ENCODE peak calls at places on chromosomes 11 and 22, in eight cellular contexts. One of them, this sample, is unnamed.
A peak's percentile ranks its signal among the peaks of the same experiment; 100 is the strongest.

GRCh38 chr22:49233507-49234100 is 594.1 kb downstream of the BRD1 start:
- DNase-seq in CD8-positive, alpha-beta memory T cell: no peak
- DNase-seq in dorsolateral prefrontal cortex: no peak
- DNase-seq in heart right ventricle: no peak
- DNase-seq in tibial artery: peak; percentile 33
- DNase-seq in cardiac muscle cell: no peak
- DNase-seq in MM.1S: no peak
- DNase-seq in small intestine: no peak
- DNase-seq in this sample: no peak

GRCh38 chr11:61574611-61575010 is 6.3 kb downstream of the SYT7 start:
- DNase-seq in cardiac muscle cell: no peak
- DNase-seq in small intestine: no peak
- DNase-seq in CD8-positive, alpha-beta memory T cell: no peak
- DNase-seq in dorsolateral prefrontal cortex: peak; percentile 71
- DNase-seq in tibial artery: no peak
- DNase-seq in MM.1S: no peak
- DNase-seq in heart right ventricle: no peak
- DNase-seq in this sample: no peak

GRCh38 chr11:65183201-65183891 is 1.6 kb downstream of the CAPN1 start:
- DNase-seq in dorsolateral prefrontal cortex: peak; percentile 9
- DNase-seq in tibial artery: no peak
- DNase-seq in cardiac muscle cell: no peak
- DNase-seq in small intestine: peak; percentile 49
- DNase-seq in MM.1S: no peak
- DNase-seq in heart right ventricle: no peak
- DNase-seq in CD8-positive, alpha-beta memory T cell: no peak
- DNase-seq in this sample: no peak

GRCh38 chr11:120172054-120172881 is 34.4 kb upstream of the TRIM29 start:
- DNase-seq in tibial artery: peak; percentile 71
- DNase-seq in CD8-positive, alpha-beta memory T cell: peak; percentile 7
- DNase-seq in cardiac muscle cell: peak; percentile 76
- DNase-seq in MM.1S: peak; percentile 51
- DNase-seq in small intestine: peak; percentile 76
- DNase-seq in dorsolateral prefrontal cortex: no peak
- DNase-seq in heart right ventricle: peak; percentile 64
- DNase-seq in this sample: no peak

GRCh38 chr22:50071432-50072166 is 13.5 kb upstream of the TTLL8 start:
- DNase-seq in heart right ventricle: no peak
- DNase-seq in CD8-positive, alpha-beta memory T cell: no peak
- DNase-seq in cardiac muscle cell: no peak
- DNase-seq in dorsolateral prefrontal cortex: no peak
- DNase-seq in tibial artery: no peak
- DNase-seq in small intestine: no peak
- DNase-seq in MM.1S: no peak
- DNase-seq in this sample: no peak

GRCh38 chr11:131658952-131659351 is 288.5 kb downstream of the NTM start:
- DNase-seq in small intestine: no peak
- DNase-seq in tibial artery: no peak
- DNase-seq in CD8-positive, alpha-beta memory T cell: no peak
- DNase-seq in heart right ventricle: no peak
- DNase-seq in dorsolateral prefrontal cortex: no peak
- DNase-seq in MM.1S: no peak
- DNase-seq in cardiac muscle cell: no peak
- DNase-seq in this sample: no peak

GRCh38 chr11:4453118-4453517 is 4.0 kb downstream of the OR52K2 start:
- DNase-seq in dorsolateral prefrontal cortex: no peak
- DNase-seq in tibial artery: no peak
- DNase-seq in CD8-positive, alpha-beta memory T cell: no peak
- DNase-seq in heart right ventricle: no peak
- DNase-seq in small intestine: no peak
- DNase-seq in cardiac muscle cell: no peak
- DNase-seq in MM.1S: no peak
- DNase-seq in this sample: no peak

GRCh38 chr11:35893796-35894475 is 49.9 kb upstream of the LDLRAD3 start:
- DNase-seq in CD8-positive, alpha-beta memory T cell: no peak
- DNase-seq in dorsolateral prefrontal cortex: no peak
- DNase-seq in cardiac muscle cell: peak; percentile 34
- DNase-seq in heart right ventricle: no peak
- DNase-seq in tibial artery: no peak
- DNase-seq in MM.1S: no peak
- DNase-seq in small intestine: peak; percentile 78
- DNase-seq in this sample: no peak

GRCh38 chr11:1017269-1018005 is 19.1 kb downstream of the MUC6 start:
- DNase-seq in heart right ventricle: no peak
- DNase-seq in MM.1S: no peak
- DNase-seq in CD8-positive, alpha-beta memory T cell: no peak
- DNase-seq in tibial artery: peak; percentile 78
- DNase-seq in dorsolateral prefrontal cortex: no peak
- DNase-seq in cardiac muscle cell: no peak
- DNase-seq in small intestine: peak; percentile 4
- DNase-seq in this sample: no peak

GRCh38 chr11:116786360-116786759 is 1.5 kb downstream of the ZPR1 start:
- DNase-seq in tibial artery: no peak
- DNase-seq in heart right ventricle: no peak
- DNase-seq in MM.1S: no peak
- DNase-seq in small intestine: no peak
- DNase-seq in dorsolateral prefrontal cortex: no peak
- DNase-seq in cardiac muscle cell: no peak
- DNase-seq in CD8-positive, alpha-beta memory T cell: no peak
- DNase-seq in this sample: no peak

GRCh38 chr11:121207485-121208115 is 85.0 kb upstream of the SC5D start:
- DNase-seq in dorsolateral prefrontal cortex: no peak
- DNase-seq in CD8-positive, alpha-beta memory T cell: no peak
- DNase-seq in small intestine: no peak
- DNase-seq in tibial artery: no peak
- DNase-seq in heart right ventricle: no peak
- DNase-seq in cardiac muscle cell: no peak
- DNase-seq in MM.1S: no peak
- DNase-seq in this sample: no peak

GRCh38 chr22:41968601-41969000 is 642 bp upstream of the SEPTIN3 start:
- DNase-seq in heart right ventricle: no peak
- DNase-seq in small intestine: peak; percentile 69
- DNase-seq in MM.1S: no peak
- DNase-seq in dorsolateral prefrontal cortex: no peak
- DNase-seq in cardiac muscle cell: peak; percentile 42
- DNase-seq in tibial artery: no peak
- DNase-seq in CD8-positive, alpha-beta memory T cell: no peak
- DNase-seq in this sample: no peak

GRCh38 chr11:614583-615452 is 932 bp downstream of the IRF7 start:
- DNase-seq in dorsolateral prefrontal cortex: peak; percentile 59
- DNase-seq in tibial artery: peak; percentile 68
- DNase-seq in heart right ventricle: peak; percentile 59
- DNase-seq in CD8-positive, alpha-beta memory T cell: no peak
- DNase-seq in small intestine: peak; percentile 54
- DNase-seq in MM.1S: no peak
- DNase-seq in cardiac muscle cell: no peak
- DNase-seq in this sample: no peak

GRCh38 chr11:85718991-85719807 is 33.2 kb upstream of the CCDC89 start:
- DNase-seq in cardiac muscle cell: peak; percentile 92
- DNase-seq in dorsolateral prefrontal cortex: peak; percentile 42
- DNase-seq in heart right ventricle: peak; percentile 20
- DNase-seq in small intestine: no peak
- DNase-seq in MM.1S: no peak
- DNase-seq in tibial artery: peak; percentile 71
- DNase-seq in CD8-positive, alpha-beta memory T cell: no peak
- DNase-seq in this sample: peak; percentile 5

GRCh38 chr11:114354076-114354475 is 46.2 kb downstream of the C11orf71 start:
- DNase-seq in heart right ventricle: no peak
- DNase-seq in small intestine: no peak
- DNase-seq in MM.1S: no peak
- DNase-seq in dorsolateral prefrontal cortex: no peak
- DNase-seq in cardiac muscle cell: peak; percentile 83
- DNase-seq in CD8-positive, alpha-beta memory T cell: no peak
- DNase-seq in tibial artery: no peak
- DNase-seq in this sample: no peak

GRCh38 chr11:94183251-94183885 is 54.7 kb downstream of the PANX1 start:
- DNase-seq in CD8-positive, alpha-beta memory T cell: no peak
- DNase-seq in heart right ventricle: no peak
- DNase-seq in MM.1S: no peak
- DNase-seq in small intestine: no peak
- DNase-seq in dorsolateral prefrontal cortex: no peak
- DNase-seq in tibial artery: no peak
- DNase-seq in cardiac muscle cell: no peak
- DNase-seq in this sample: no peak

GRCh38 chr22:42493393-42493792 is 26.2 kb downstream of the RRP7A start:
- DNase-seq in dorsolateral prefrontal cortex: no peak
- DNase-seq in tibial artery: no peak
- DNase-seq in cardiac muscle cell: no peak
- DNase-seq in CD8-positive, alpha-beta memory T cell: no peak
- DNase-seq in MM.1S: no peak
- DNase-seq in small intestine: no peak
- DNase-seq in heart right ventricle: no peak
- DNase-seq in this sample: no peak

GRCh38 chr22:23779731-23780130 is 7.0 kb upstream of the SMARCB1 start:
- DNase-seq in small intestine: no peak
- DNase-seq in tibial artery: no peak
- DNase-seq in CD8-positive, alpha-beta memory T cell: no peak
- DNase-seq in dorsolateral prefrontal cortex: no peak
- DNase-seq in MM.1S: no peak
- DNase-seq in cardiac muscle cell: no peak
- DNase-seq in heart right ventricle: no peak
- DNase-seq in this sample: no peak

GRCh38 chr22:23780146-23780748 is 6.5 kb upstream of the SMARCB1 start:
- DNase-seq in heart right ventricle: no peak
- DNase-seq in dorsolateral prefrontal cortex: no peak
- DNase-seq in cardiac muscle cell: no peak
- DNase-seq in MM.1S: no peak
- DNase-seq in tibial artery: no peak
- DNase-seq in CD8-positive, alpha-beta memory T cell: no peak
- DNase-seq in small intestine: no peak
- DNase-seq in this sample: no peak

GRCh38 chr22:23781533-23781932 is 5.2 kb upstream of the SMARCB1 start:
- DNase-seq in cardiac muscle cell: no peak
- DNase-seq in tibial artery: no peak
- DNase-seq in CD8-positive, alpha-beta memory T cell: no peak
- DNase-seq in small intestine: no peak
- DNase-seq in MM.1S: no peak
- DNase-seq in dorsolateral prefrontal cortex: no peak
- DNase-seq in heart right ventricle: no peak
- DNase-seq in this sample: no peak

GRCh38 chr22:23782649-23783048 is 4.1 kb upstream of the SMARCB1 start:
- DNase-seq in dorsolateral prefrontal cortex: no peak
- DNase-seq in small intestine: no peak
- DNase-seq in cardiac muscle cell: no peak
- DNase-seq in CD8-positive, alpha-beta memory T cell: no peak
- DNase-seq in MM.1S: no peak
- DNase-seq in tibial artery: no peak
- DNase-seq in heart right ventricle: no peak
- DNase-seq in this sample: no peak

GRCh38 chr22:23781065-23781464 is 5.7 kb upstream of the SMARCB1 start:
- DNase-seq in cardiac muscle cell: no peak
- DNase-seq in tibial artery: no peak
- DNase-seq in small intestine: no peak
- DNase-seq in MM.1S: no peak
- DNase-seq in dorsolateral prefrontal cortex: no peak
- DNase-seq in CD8-positive, alpha-beta memory T cell: no peak
- DNase-seq in heart right ventricle: no peak
- DNase-seq in this sample: peak; percentile 89
- H3K27ac ChIP-seq in cardiac muscle cell: no peak overlapping the region
- H3K27ac ChIP-seq in tibial artery: no peak overlapping the region
- H3K27ac ChIP-seq in small intestine: no peak overlapping the region
- H3K27ac ChIP-seq in MM.1S: no peak overlapping the region
- H3K27ac ChIP-seq in dorsolateral prefrontal cortex: peak overlapping the region; percentile 51
- H3K27ac ChIP-seq in CD8-positive, alpha-beta memory T cell: no peak overlapping the region
- H3K27ac ChIP-seq in heart right ventricle: no peak overlapping the region
- H3K27ac ChIP-seq in this sample: peak overlapping the region; percentile 67

DNA sequence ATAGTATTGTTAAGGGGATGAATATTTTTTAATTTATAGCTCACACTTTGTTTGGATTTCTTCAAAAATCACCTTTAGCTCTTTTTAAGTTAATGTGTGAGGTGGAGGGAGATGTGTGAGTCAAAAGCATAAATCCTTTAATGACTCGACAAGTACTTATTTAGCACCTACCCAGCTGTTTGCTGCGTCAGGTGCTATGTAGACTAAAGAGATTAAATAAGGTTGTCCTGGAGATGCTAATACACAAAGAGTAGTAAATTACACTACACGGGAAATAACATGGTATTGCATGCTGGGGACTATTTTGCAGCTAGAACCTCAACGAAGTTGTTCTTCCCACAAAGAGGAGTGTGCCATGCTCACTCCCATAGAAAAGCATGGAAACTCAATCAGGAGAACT is 583.3 kb upstream of the TENM4 start:
- DNase-seq in cardiac muscle cell: no peak
- DNase-seq in CD8-positive, alpha-beta memory T cell: no peak
- DNase-seq in dorsolateral prefrontal cortex: no peak
- DNase-seq in tibial artery: no peak
- DNase-seq in heart right ventricle: no peak
- DNase-seq in MM.1S: no peak
- DNase-seq in small intestine: peak; percentile 32
- DNase-seq in this sample: no peak
- H3K27ac ChIP-seq in cardiac muscle cell: no peak overlapping the region
- H3K27ac ChIP-seq in CD8-positive, alpha-beta memory T cell: no peak overlapping the region
- H3K27ac ChIP-seq in dorsolateral prefrontal cortex: no peak overlapping the region
- H3K27ac ChIP-seq in tibial artery: no peak overlapping the region
- H3K27ac ChIP-seq in heart right ventricle: no peak overlapping the region
- H3K27ac ChIP-seq in MM.1S: no peak overlapping the region
- H3K27ac ChIP-seq in small intestine: no peak overlapping the region
- H3K27ac ChIP-seq in this sample: no peak overlapping the region

GRCh38 chr22:43711681-43712080 is 100.4 kb downstream of the EFCAB6 start:
- DNase-seq in heart right ventricle: no peak
- DNase-seq in CD8-positive, alpha-beta memory T cell: no peak
- DNase-seq in cardiac muscle cell: no peak
- DNase-seq in small intestine: no peak
- DNase-seq in MM.1S: no peak
- DNase-seq in dorsolateral prefrontal cortex: no peak
- DNase-seq in tibial artery: no peak
- DNase-seq in this sample: no peak
- H3K27ac ChIP-seq in heart right ventricle: no peak overlapping the region
- H3K27ac ChIP-seq in CD8-positive, alpha-beta memory T cell: no peak overlapping the region
- H3K27ac ChIP-seq in cardiac muscle cell: no peak overlapping the region
- H3K27ac ChIP-seq in small intestine: no peak overlapping the region
- H3K27ac ChIP-seq in MM.1S: no peak overlapping the region
- H3K27ac ChIP-seq in dorsolateral prefrontal cortex: no peak overlapping the region
- H3K27ac ChIP-seq in tibial artery: no peak overlapping the region
- H3K27ac ChIP-seq in this sample: no peak overlapping the region

GRCh38 chr11:14584595-14584994 is 59.0 kb upstream of the PDE3B start:
- DNase-seq in cardiac muscle cell: no peak
- DNase-seq in small intestine: peak; percentile 93
- DNase-seq in CD8-positive, alpha-beta memory T cell: no peak
- DNase-seq in MM.1S: no peak
- DNase-seq in tibial artery: no peak
- DNase-seq in heart right ventricle: no peak
- DNase-seq in dorsolateral prefrontal cortex: no peak
- DNase-seq in this sample: no peak

GRCh38 chr11:14589421-14589820 is 54.2 kb upstream of the PDE3B start:
- DNase-seq in heart right ventricle: no peak
- DNase-seq in small intestine: no peak
- DNase-seq in cardiac muscle cell: no peak
- DNase-seq in dorsolateral prefrontal cortex: no peak
- DNase-seq in CD8-positive, alpha-beta memory T cell: no peak
- DNase-seq in MM.1S: no peak
- DNase-seq in tibial artery: no peak
- DNase-seq in this sample: no peak

GRCh38 chr11:14585438-14585837 is 58.2 kb upstream of the PDE3B start:
- DNase-seq in dorsolateral prefrontal cortex: no peak
- DNase-seq in tibial artery: no peak
- DNase-seq in small intestine: no peak
- DNase-seq in CD8-positive, alpha-beta memory T cell: no peak
- DNase-seq in MM.1S: no peak
- DNase-seq in cardiac muscle cell: no peak
- DNase-seq in heart right ventricle: no peak
- DNase-seq in this sample: no peak

GRCh38 chr11:14583252-14584105 is 60.1 kb upstream of the PDE3B start:
- DNase-seq in MM.1S: no peak
- DNase-seq in heart right ventricle: peak; percentile 29
- DNase-seq in tibial artery: no peak
- DNase-seq in small intestine: peak; percentile 84
- DNase-seq in CD8-positive, alpha-beta memory T cell: no peak
- DNase-seq in cardiac muscle cell: peak; percentile 35
- DNase-seq in dorsolateral prefrontal cortex: no peak
- DNase-seq in this sample: no peak

GRCh38 chr11:14587203-14587602 is 56.4 kb upstream of the PDE3B start:
- DNase-seq in MM.1S: no peak
- DNase-seq in heart right ventricle: no peak
- DNase-seq in CD8-positive, alpha-beta memory T cell: no peak
- DNase-seq in dorsolateral prefrontal cortex: peak; percentile 11
- DNase-seq in small intestine: peak; percentile 58
- DNase-seq in tibial artery: no peak
- DNase-seq in cardiac muscle cell: no peak
- DNase-seq in this sample: no peak
- H3K27ac ChIP-seq in MM.1S: no peak overlapping the region
- H3K27ac ChIP-seq in heart right ventricle: peak overlapping the region; percentile 33
- H3K27ac ChIP-seq in CD8-positive, alpha-beta memory T cell: no peak overlapping the region
- H3K27ac ChIP-seq in dorsolateral prefrontal cortex: no peak overlapping the region
- H3K27ac ChIP-seq in small intestine: no peak overlapping the region
- H3K27ac ChIP-seq in tibial artery: no peak overlapping the region
- H3K27ac ChIP-seq in cardiac muscle cell: no peak overlapping the region
- H3K27ac ChIP-seq in this sample: no peak overlapping the region